ENCODE peak calls at places on chromosome 17, in nine cellular contexts. T is effector memory CD4-positive, alpha-beta T cell; N is CD4-positive, alpha-beta T cell; W is CD8-positive, alpha-beta T cell; C is pancreas; X is ascending aorta; H is tibial nerve; J is CD8-positive, alpha-beta memory T cell; Q is OCI-LY7. G is an unnamed sample.
A peak's percentile ranks its signal among the peaks of the same experiment; 100 is the strongest.

GRCh38 chr17:8015957-8016631 is 13.7 kb downstream of the GUCY2D start:
- DNase-seq in T (no peak), N (no peak), W (no peak), C (peak; percentile 42), X (no peak), H (no peak), J (no peak), Q (no peak), G (no peak)

GRCh38 chr17:2337811-2338657 is 733 bp downstream of the SGSM2 start:
- DNase-seq in T (peak; percentile 39), N (peak; percentile 42), W (peak; percentile 59), C (peak; percentile 59), X (no peak), H (no peak), J (peak; percentile 52), Q (peak; percentile 28), G (peak; percentile 28)

GRCh38 chr17:72614871-72615626 is 477.4 kb downstream of the SLC39A11 start:
- DNase-seq in T (no peak), N (no peak), W (no peak), C (peak; percentile 69), X (no peak), H (peak; percentile 62), J (no peak), Q (no peak), G (no peak)

GRCh38 chr17:17824780-17825614 is 11.8 kb downstream of the SREBF1 start:
- DNase-seq in T (no peak), N (no peak), W (no peak), C (peak; percentile 55), X (peak; percentile 37), H (no peak), J (no peak), Q (no peak), G (no peak)

GRCh38 chr17:39604911-39605491 is 2.7 kb downstream of the NEUROD2 start:
- DNase-seq in T (no peak), N (no peak), W (no peak), C (no peak), X (no peak), H (no peak), J (no peak), Q (no peak), G (no peak)

GRCh38 chr17:75535119-75535537 is 9.6 kb downstream of the LLGL2 start:
- DNase-seq in T (peak; percentile 27), N (peak; percentile 31), W (peak; percentile 59), C (no peak), X (no peak), H (no peak), J (peak; percentile 69), Q (peak; percentile 48), G (no peak)

GRCh38 chr17:49260011-49260921 is 29.7 kb upstream of the PHOSPHO1 start:
- DNase-seq in T (peak; percentile 29), N (peak; percentile 36), W (peak; percentile 51), C (peak; percentile 23), X (peak; percentile 15), H (peak; percentile 15), J (peak; percentile 36), Q (no peak), G (peak; percentile 29)

GRCh38 chr17:67891481-67892119 is 66.3 kb downstream of the BPTF start:
- DNase-seq in T (no peak), N (no peak), W (no peak), C (no peak), X (no peak), H (no peak), J (no peak), Q (no peak), G (no peak)

GRCh38 chr17:1362065-1362848 is 37.8 kb downstream of the YWHAE start:
- DNase-seq in T (no peak), N (no peak), W (peak; percentile 32), C (no peak), X (no peak), H (no peak), J (peak; percentile 13), Q (peak; percentile 47), G (no peak)

GRCh38 chr17:75516619-75517276 is 420 bp downstream of the TSEN54 start:
- DNase-seq in T (peak; percentile 20), N (peak; percentile 17), W (peak; percentile 31), C (peak; percentile 38), X (no peak), H (no peak), J (no peak), Q (peak; percentile 65), G (peak; percentile 24)

GRCh38 chr17:41959030-41959335 is 7.6 kb upstream of the CNP start:
- DNase-seq in T (no peak), N (no peak), W (no peak), C (no peak), X (no peak), H (no peak), J (no peak), Q (no peak), G (no peak)

GRCh38 chr17:68453991-68454665 is 3.2 kb downstream of the WIPI1 start:
- DNase-seq in T (no peak), N (no peak), W (no peak), C (no peak), X (no peak), H (no peak), J (no peak), Q (no peak), G (no peak)

DNA sequence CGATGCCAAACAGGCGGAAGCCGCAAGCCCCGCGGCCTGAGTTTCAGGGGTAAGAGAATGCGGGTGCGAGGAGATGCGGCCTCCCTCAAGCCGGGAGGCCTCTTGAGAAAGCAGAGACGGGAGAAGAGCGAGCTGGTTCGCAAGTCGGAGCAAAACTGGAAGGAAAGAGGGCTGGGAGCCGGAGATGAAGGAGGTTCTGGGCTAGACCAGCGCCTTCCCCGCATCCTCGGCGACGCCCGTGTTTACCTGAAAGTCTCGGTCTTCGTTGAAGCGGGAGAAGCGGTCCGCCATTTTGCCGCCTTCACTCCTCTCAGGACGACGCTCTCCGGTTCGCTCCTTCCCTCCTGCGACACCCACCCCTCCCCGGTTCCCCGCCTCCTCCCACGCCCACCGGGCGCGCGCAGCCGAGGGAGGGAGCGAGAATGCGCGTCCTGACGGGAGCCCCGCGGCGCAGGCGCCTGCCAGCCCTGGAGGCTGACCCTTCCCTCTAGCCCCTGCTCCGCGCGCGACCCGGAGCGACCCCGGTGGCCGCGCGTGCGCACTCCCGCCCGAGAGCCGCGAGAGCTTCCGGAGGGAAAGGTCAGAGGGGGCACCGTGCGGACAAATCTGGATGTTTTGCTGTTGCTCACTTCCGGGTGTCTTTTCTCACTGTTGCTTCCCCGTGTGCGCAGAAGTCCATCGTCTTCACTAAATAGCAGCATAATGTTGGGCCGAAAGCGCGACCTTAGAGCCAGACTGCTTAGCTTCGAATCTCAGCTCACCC is at the start of gene GPATCH8:
- DNase-seq in T (peak; percentile 91), N (peak; percentile 88), W (peak; percentile 94), C (peak; percentile 94), X (peak; percentile 77), H (peak; percentile 85), J (peak; percentile 94), Q (peak; percentile 95), G (peak; percentile 91)
- H3K9me3 ChIP-seq in T (no peaks in the 10 kb centered on the region), N (no peaks in the 10 kb centered on the region), W (no peaks in the 10 kb centered on the region), C (no peaks in the 10 kb centered on the region), X (no peaks in the 10 kb centered on the region), H (no peaks in the 10 kb centered on the region), J (no peaks in the 10 kb centered on the region), Q (no peaks in the 10 kb centered on the region), G (no peaks in the 10 kb centered on the region)

GRCh38 chr17:69762359-69762758 is 312.7 kb upstream of the KCNJ16 start:
- DNase-seq in T (no peak), N (no peak), W (no peak), C (no peak), X (no peak), H (no peak), J (no peak), Q (no peak), G (no peak)

GRCh38 chr17:69761767-69762321 is 313.2 kb upstream of the KCNJ16 start:
- DNase-seq in T (no peak), N (no peak), W (no peak), C (no peak), X (no peak), H (no peak), J (no peak), Q (no peak), G (no peak)

GRCh38 chr17:69762766-69763165 is 312.3 kb upstream of the KCNJ16 start:
- DNase-seq in T (no peak), N (no peak), W (no peak), C (no peak), X (no peak), H (no peak), J (no peak), Q (no peak), G (no peak)

GRCh38 chr17:69760562-69760961 is 314.5 kb upstream of the KCNJ16 start:
- DNase-seq in T (no peak), N (no peak), W (no peak), C (no peak), X (no peak), H (no peak), J (no peak), Q (no peak), G (no peak)

DNA sequence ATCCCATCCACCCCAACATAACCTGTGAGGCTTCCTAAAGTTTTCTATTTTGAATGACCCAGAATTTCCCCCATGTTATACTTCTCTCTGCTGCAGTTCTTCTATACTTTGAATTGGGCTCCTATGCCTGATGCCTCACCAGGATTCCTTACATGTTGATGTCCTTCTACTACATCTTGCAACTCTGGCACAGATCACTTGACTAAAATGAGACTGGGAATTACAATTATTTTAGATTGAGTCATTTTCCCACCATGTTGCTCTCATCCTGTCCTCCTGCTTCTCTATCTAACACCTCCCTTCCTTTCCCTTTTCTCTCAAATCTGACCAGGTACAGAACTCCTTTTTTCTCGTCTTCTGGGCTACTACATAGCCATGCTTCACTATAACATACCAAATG is 314.0 kb upstream of the KCNJ16 start:
- DNase-seq in T (no peak), N (no peak), W (no peak), C (no peak), X (no peak), H (no peak), J (no peak), Q (no peak), G (no peak)
- H3K9me3 ChIP-seq in T (no peaks in the 10 kb centered on the region), N (no peaks in the 10 kb centered on the region), W (no peaks in the 10 kb centered on the region), C (no peaks in the 10 kb centered on the region), X (no peaks in the 10 kb centered on the region), H (no peaks in the 10 kb centered on the region), J (no peaks in the 10 kb centered on the region), Q (no peaks in the 10 kb centered on the region), G (no peaks in the 10 kb centered on the region)

DNA sequence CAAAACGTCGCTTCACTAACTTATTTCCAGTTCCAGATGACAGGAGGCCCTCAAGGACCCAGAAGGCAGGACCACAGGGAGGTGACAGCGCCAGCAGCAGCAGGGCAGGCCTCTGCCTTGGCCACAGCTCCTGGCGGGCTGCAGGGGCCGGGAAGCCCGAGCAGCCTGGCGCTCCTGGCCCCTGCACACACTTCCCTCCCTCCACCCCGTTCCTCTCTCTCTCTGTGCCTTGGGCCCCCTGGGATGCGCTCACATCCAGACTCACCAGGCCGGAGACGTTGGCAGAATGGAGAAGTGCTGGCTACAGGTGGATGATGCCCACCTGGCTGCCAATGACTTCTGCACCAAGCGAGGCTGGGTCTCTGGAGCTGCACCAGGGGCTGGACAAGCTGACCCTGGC is 12.7 kb downstream of the ZNF594 start:
- DNase-seq in T (no peak), N (no peak), W (no peak), C (no peak), X (no peak), H (no peak), J (no peak), Q (no peak), G (no peak)
- H3K9me3 ChIP-seq in T (peaks cover 53% of the 10 kb centered on the region), N (peaks cover 85% of the 10 kb centered on the region), W (peaks cover 37% of the 10 kb centered on the region), C (no peaks in the 10 kb centered on the region), X (peaks cover 98% of the 10 kb centered on the region), H (peaks cover 19% of the 10 kb centered on the region), J (peaks cover 56% of the 10 kb centered on the region), Q (peaks cover 27% of the 10 kb centered on the region), G (peaks cover 37% of the 10 kb centered on the region)

DNA sequence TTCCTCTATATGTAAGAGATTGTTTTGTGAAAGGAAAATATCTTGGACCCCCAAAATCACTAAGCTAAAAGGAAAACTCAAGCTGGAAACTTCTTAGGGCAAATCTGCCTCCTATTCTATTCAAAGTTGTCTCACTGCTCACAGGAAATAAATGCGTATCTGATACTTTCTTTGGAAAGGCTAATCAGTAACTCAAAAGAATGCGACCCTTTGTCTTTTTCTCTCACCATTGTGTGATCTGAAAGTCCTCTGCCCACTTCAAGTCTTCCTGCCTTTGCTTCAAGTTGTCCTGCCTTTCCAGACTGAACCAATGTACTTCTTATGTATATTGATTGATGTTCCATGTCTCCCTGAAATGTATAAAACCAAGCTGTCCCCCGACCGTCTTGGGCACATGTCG is 157.3 kb downstream of the KIF2B start:
- DNase-seq in T (no peak), N (no peak), W (no peak), C (no peak), X (no peak), H (no peak), J (no peak), Q (no peak), G (no peak)
- H3K9me3 ChIP-seq in T (no peaks in the 10 kb centered on the region), N (no peaks in the 10 kb centered on the region), W (no peaks in the 10 kb centered on the region), C (no peaks in the 10 kb centered on the region), X (no peaks in the 10 kb centered on the region), H (no peaks in the 10 kb centered on the region), J (no peaks in the 10 kb centered on the region), Q (no peaks in the 10 kb centered on the region), G (no peaks in the 10 kb centered on the region)

G was measured in T-helper 17 cell.